ENCODE peak calls at places on chromosome 18, in five cellular contexts. One of them, this sample, is unnamed. For H3K4me1, the result is how much of the 10 kb centered on the place peaks cover.

GRCh38 chr18:49013961-49014604 is 63.3 kb upstream of the SMAD7 start:
- DNase-seq in left ventricle myocardium inferior: no peak
- DNase-seq in GM23248: no peak
- DNase-seq in neural progenitor cell: no peak
- DNase-seq in A549: no peak
- DNase-seq in this sample: peak

GRCh38 chr18:48923746-48924580 is 26.8 kb downstream of the SMAD7 start:
- DNase-seq in left ventricle myocardium inferior: no peak
- DNase-seq in A549: no peak
- DNase-seq in GM23248: peak
- DNase-seq in neural progenitor cell: no peak
- DNase-seq in this sample: no peak

GRCh38 chr18:76668546-76668945 is 153.8 kb upstream of the ZNF236 start:
- DNase-seq in GM23248: no peak
- DNase-seq in A549: no peak
- DNase-seq in left ventricle myocardium inferior: no peak
- DNase-seq in neural progenitor cell: peak
- DNase-seq in this sample: no peak

GRCh38 chr18:41461058-41461560 is 493.9 kb upstream of the PIK3C3 start:
- DNase-seq in A549: no peak
- DNase-seq in left ventricle myocardium inferior: no peak
- DNase-seq in GM23248: no peak
- DNase-seq in neural progenitor cell: no peak
- DNase-seq in this sample: no peak

GRCh38 chr18:79257480-79257879 is 138.2 kb upstream of the NFATC1 start:
- DNase-seq in neural progenitor cell: no peak
- DNase-seq in GM23248: no peak
- DNase-seq in left ventricle myocardium inferior: no peak
- DNase-seq in A549: no peak
- DNase-seq in this sample: no peak

GRCh38 chr18:75314606-75315005 is 104.0 kb downstream of the TSHZ1 start:
- DNase-seq in GM23248: no peak
- DNase-seq in A549: no peak
- DNase-seq in left ventricle myocardium inferior: no peak
- DNase-seq in neural progenitor cell: no peak
- DNase-seq in this sample: peak

GRCh38 chr18:21112140-21112473 is 494 bp upstream of the ROCK1 start:
- DNase-seq in left ventricle myocardium inferior: no peak
- DNase-seq in A549: no peak
- DNase-seq in GM23248: peak
- DNase-seq in neural progenitor cell: no peak
- DNase-seq in this sample: no peak

GRCh38 chr18:59672125-59672769 is 25.0 kb downstream of the CCBE1 start:
- DNase-seq in A549: no peak
- DNase-seq in GM23248: no peak
- DNase-seq in neural progenitor cell: no peak
- DNase-seq in left ventricle myocardium inferior: no peak
- DNase-seq in this sample: no peak

GRCh38 chr18:73168171-73168570 is 300.4 kb upstream of the NETO1 start:
- DNase-seq in left ventricle myocardium inferior: no peak
- DNase-seq in GM23248: no peak
- DNase-seq in neural progenitor cell: no peak
- DNase-seq in A549: no peak
- DNase-seq in this sample: no peak

GRCh38 chr18:70523798-70524182 is 234.9 kb downstream of the SOCS6 start:
- DNase-seq in A549: no peak
- DNase-seq in left ventricle myocardium inferior: no peak
- DNase-seq in neural progenitor cell: no peak
- DNase-seq in GM23248: no peak
- DNase-seq in this sample: no peak

GRCh38 chr18:11981633-11982366 is 493 bp downstream of the IMPA2 start:
- DNase-seq in neural progenitor cell: peak
- DNase-seq in A549: peak
- DNase-seq in left ventricle myocardium inferior: peak
- DNase-seq in GM23248: peak
- DNase-seq in this sample: peak

DNA sequence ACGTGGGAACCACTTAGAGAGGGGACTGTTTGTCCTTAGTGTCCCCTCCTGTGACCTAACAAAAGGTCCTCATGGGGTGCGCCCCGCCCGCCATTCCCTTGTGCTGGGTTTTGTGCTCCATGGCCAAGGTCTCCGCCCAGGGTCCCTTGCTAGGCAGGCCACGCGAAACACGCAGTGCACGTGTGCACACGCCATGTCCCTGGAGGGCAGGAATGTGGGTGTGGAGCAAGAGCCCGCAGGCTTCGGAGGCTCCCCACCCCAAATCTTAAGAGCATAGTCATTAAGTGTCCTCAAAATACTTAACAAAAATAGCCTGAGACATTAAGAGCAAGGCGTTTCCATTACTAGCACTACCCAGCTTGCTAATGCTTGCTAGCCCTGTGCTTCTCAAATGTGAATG is 117.7 kb upstream of the APCDD1 start:
- DNase-seq in neural progenitor cell: no peak
- DNase-seq in left ventricle myocardium inferior: no peak
- DNase-seq in A549: no peak
- DNase-seq in GM23248: peak
- DNase-seq in this sample: no peak
- H3K4me1 ChIP-seq in neural progenitor cell: under half
- H3K4me1 ChIP-seq in left ventricle myocardium inferior: under half
- H3K4me1 ChIP-seq in A549: under half
- H3K4me1 ChIP-seq in GM23248: under half
- H3K4me1 ChIP-seq in this sample: under half

GRCh38 chr18:6755107-6755506 is 25.6 kb downstream of the ARHGAP28 start:
- DNase-seq in left ventricle myocardium inferior: no peak
- DNase-seq in A549: no peak
- DNase-seq in neural progenitor cell: no peak
- DNase-seq in GM23248: no peak
- DNase-seq in this sample: no peak
- H3K4me1 ChIP-seq in left ventricle myocardium inferior: under half
- H3K4me1 ChIP-seq in A549: under half
- H3K4me1 ChIP-seq in neural progenitor cell: under half
- H3K4me1 ChIP-seq in GM23248: under half
- H3K4me1 ChIP-seq in this sample: under half

GRCh38 chr18:63155169-63155852 is 164.3 kb downstream of the BCL2 start:
- DNase-seq in left ventricle myocardium inferior: peak
- DNase-seq in neural progenitor cell: peak
- DNase-seq in GM23248: no peak
- DNase-seq in A549: peak
- DNase-seq in this sample: peak
- H3K4me1 ChIP-seq in left ventricle myocardium inferior: under half
- H3K4me1 ChIP-seq in neural progenitor cell: under half
- H3K4me1 ChIP-seq in GM23248: under half
- H3K4me1 ChIP-seq in A549: under half
- H3K4me1 ChIP-seq in this sample: under half

DNA sequence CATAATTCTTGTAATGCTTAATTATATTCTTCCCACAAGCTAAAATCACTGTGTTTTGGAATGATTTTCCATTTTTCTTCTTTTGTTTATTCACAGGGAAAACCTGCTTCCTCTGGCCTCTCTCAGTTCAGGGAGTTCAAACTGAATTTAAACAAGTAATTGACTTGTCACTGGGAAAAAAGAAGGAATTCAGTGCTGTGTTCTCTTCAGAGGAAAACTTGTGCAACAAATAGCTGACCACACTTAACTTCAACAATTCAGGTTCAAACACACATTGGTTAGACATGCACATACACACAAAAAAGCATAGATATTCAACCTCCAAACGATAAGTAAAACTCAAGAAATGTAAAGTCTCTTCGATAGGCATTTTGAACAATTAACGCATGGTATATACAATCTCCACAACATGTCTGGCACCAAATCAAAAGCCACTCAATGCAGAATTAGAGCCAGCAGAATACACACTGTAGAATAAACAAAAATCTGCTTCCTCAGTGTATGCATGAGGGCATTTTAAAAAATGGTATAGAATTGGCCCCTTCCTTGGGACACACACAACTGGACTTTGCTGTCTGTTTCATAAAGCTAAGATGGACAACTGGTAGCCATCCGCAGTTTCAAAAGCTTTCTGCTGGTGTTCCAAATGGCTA is 269.0 kb downstream of the TCF4 start:
- DNase-seq in left ventricle myocardium inferior: no peak
- DNase-seq in neural progenitor cell: no peak
- DNase-seq in A549: no peak
- DNase-seq in GM23248: peak
- DNase-seq in this sample: no peak
- H3K4me1 ChIP-seq in left ventricle myocardium inferior: half or more
- H3K4me1 ChIP-seq in neural progenitor cell: half or more
- H3K4me1 ChIP-seq in A549: under half
- H3K4me1 ChIP-seq in GM23248: half or more
- H3K4me1 ChIP-seq in this sample: under half

DNA sequence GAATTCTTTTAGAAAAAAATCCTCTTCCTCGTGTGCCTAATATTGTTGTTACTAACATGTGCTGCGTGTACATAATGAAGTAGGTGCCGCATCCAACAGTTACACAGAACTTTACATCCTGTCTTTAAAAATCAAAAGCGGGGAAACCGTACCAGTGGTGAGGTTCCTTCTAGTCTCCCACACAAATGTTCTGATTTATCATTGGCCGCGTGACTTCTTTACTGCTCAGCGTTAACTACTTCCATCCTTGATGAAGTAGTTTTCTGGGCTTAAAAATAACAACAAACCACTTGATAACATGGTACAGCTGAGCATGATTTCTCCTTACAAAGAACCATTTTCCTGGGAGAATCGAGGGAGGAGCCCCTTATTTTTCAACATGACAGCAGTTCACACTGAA is 9.7 kb downstream of the EMILIN2 start:
- DNase-seq in left ventricle myocardium inferior: no peak
- DNase-seq in GM23248: peak
- DNase-seq in neural progenitor cell: no peak
- DNase-seq in A549: no peak
- DNase-seq in this sample: no peak
- H3K4me1 ChIP-seq in left ventricle myocardium inferior: under half
- H3K4me1 ChIP-seq in GM23248: under half
- H3K4me1 ChIP-seq in neural progenitor cell: under half
- H3K4me1 ChIP-seq in A549: under half
- H3K4me1 ChIP-seq in this sample: under half

GRCh38 chr18:44788334-44788733 is 107.6 kb downstream of the SETBP1 start:
- DNase-seq in GM23248: no peak
- DNase-seq in left ventricle myocardium inferior: no peak
- DNase-seq in A549: no peak
- DNase-seq in neural progenitor cell: no peak
- DNase-seq in this sample: no peak

GRCh38 chr18:44783371-44783770 is 102.7 kb downstream of the SETBP1 start:
- DNase-seq in left ventricle myocardium inferior: no peak
- DNase-seq in GM23248: no peak
- DNase-seq in A549: no peak
- DNase-seq in neural progenitor cell: no peak
- DNase-seq in this sample: no peak

GRCh38 chr18:44789704-44790103 is 109.0 kb downstream of the SETBP1 start:
- DNase-seq in neural progenitor cell: peak
- DNase-seq in GM23248: peak
- DNase-seq in A549: no peak
- DNase-seq in left ventricle myocardium inferior: no peak
- DNase-seq in this sample: peak

GRCh38 chr18:44786257-44786656 is 105.6 kb downstream of the SETBP1 start:
- DNase-seq in left ventricle myocardium inferior: no peak
- DNase-seq in neural progenitor cell: no peak
- DNase-seq in GM23248: no peak
- DNase-seq in A549: no peak
- DNase-seq in this sample: no peak

DNA sequence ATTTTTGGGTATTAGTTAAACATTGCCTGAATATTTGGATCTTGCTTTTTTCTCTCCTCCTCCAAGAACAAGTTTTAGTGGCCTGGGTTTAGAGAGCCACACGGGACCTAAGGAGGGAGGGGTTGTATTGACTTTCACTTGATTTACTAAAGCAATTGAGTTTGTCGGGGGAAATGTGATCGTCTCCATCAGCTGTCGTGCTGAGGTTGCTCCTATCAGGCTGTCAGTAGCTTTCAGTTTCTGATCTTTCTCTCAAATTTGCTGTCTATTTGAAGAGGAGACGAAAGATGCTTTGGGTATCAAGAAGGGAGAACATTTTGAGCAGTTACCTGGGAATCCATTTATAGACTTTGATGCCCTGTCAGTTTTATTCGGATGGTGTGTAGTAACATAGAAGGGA is 106.0 kb downstream of the SETBP1 start:
- DNase-seq in neural progenitor cell: no peak
- DNase-seq in A549: no peak
- DNase-seq in left ventricle myocardium inferior: no peak
- DNase-seq in GM23248: no peak
- DNase-seq in this sample: no peak
- H3K4me1 ChIP-seq in neural progenitor cell: under half
- H3K4me1 ChIP-seq in A549: under half
- H3K4me1 ChIP-seq in left ventricle myocardium inferior: under half
- H3K4me1 ChIP-seq in GM23248: under half
- H3K4me1 ChIP-seq in this sample: under half

DNA sequence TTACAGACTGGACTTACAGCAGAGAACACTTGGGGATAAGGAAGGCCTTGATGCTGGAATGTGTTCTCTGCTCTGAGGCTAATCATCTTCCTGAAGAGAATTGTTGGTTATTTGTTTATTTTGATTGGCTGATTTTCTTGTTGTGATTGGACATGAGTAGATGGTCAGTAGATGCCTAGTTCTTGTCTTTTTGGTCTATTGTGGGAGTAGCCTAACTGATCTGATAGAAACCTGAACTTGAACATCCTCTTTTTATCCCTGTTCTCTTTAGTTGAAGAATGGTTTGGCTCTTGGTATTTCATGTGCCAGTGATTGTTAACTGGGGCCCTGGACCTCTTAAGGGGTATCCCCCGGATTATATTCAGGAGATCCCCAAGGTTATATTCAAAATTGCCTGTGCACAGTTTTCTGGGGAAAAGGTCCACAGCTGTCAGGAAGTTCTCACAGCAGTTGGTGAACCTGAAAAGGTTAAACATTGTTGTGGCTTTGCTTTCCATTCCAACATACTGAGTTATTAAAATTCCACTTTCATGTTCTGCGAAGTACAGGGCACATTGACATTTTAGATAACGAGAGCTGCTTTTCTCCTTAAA is 13.6 kb downstream of the TWSG1 start:
- DNase-seq in neural progenitor cell: no peak
- DNase-seq in A549: no peak
- DNase-seq in GM23248: peak
- DNase-seq in left ventricle myocardium inferior: no peak
- DNase-seq in this sample: no peak
- H3K4me1 ChIP-seq in neural progenitor cell: under half
- H3K4me1 ChIP-seq in A549: under half
- H3K4me1 ChIP-seq in GM23248: under half
- H3K4me1 ChIP-seq in left ventricle myocardium inferior: under half
- H3K4me1 ChIP-seq in this sample: under half